ENCODE peak calls at places on chromosomes 1 and 21, in nine cellular contexts. H, K, T, J, R, U, D, O and G are unnamed samples. For H3K9me3, the result is how much of the 10 kb centered on the place peaks cover.

GRCh38 chr1:150464422-150464826 is 22.8 kb upstream of the TARS2 start:
- DNase-seq in H (peak), K (peak), T (peak), J (peak), R (peak), U (peak), D (peak), O (peak), G (no peak)

GRCh38 chr1:6028042-6028895 is 17.4 kb upstream of the KCNAB2 start:
- DNase-seq in H (no peak), K (peak), T (no peak), J (no peak), R (no peak), U (no peak), D (peak), O (peak), G (peak)

GRCh38 chr1:94863919-94864318 is 43.8 kb downstream of the SLC44A3 start:
- DNase-seq in H (no peak), K (no peak), T (no peak), J (peak), R (no peak), U (peak), D (no peak), O (peak), G (peak)

GRCh38 chr1:219805191-219805590 is 123.2 kb downstream of the SLC30A10 start:
- DNase-seq in H (peak), K (no peak), T (no peak), J (no peak), R (no peak), U (no peak), D (no peak), O (no peak), G (no peak)

GRCh38 chr1:18142471-18142870 is 34.9 kb downstream of the IGSF21 start:
- DNase-seq in H (no peak), K (no peak), T (no peak), J (no peak), R (no peak), U (no peak), D (no peak), O (no peak), G (no peak)

GRCh38 chr1:209688746-209689234 is 13.6 kb downstream of the G0S2 start:
- DNase-seq in H (no peak), K (no peak), T (no peak), J (peak), R (peak), U (no peak), D (no peak), O (no peak), G (no peak)

GRCh38 chr1:168102482-168102881 is 34.2 kb downstream of the GPR161 start:
- DNase-seq in H (no peak), K (no peak), T (no peak), J (no peak), R (no peak), U (no peak), D (no peak), O (no peak), G (no peak)

GRCh38 chr1:213905315-213905714 is 82.5 kb upstream of the PROX1 start:
- DNase-seq in H (no peak), K (no peak), T (no peak), J (no peak), R (peak), U (no peak), D (no peak), O (no peak), G (no peak)

GRCh38 chr21:33434770-33435360 is 31.7 kb downstream of the IFNGR2 start:
- DNase-seq in H (no peak), K (no peak), T (peak), J (peak), R (no peak), U (peak), D (no peak), O (no peak), G (no peak)

GRCh38 chr1:21563971-21564370 is 54.7 kb downstream of the ALPL start:
- DNase-seq in H (no peak), K (no peak), T (no peak), J (no peak), R (no peak), U (no peak), D (no peak), O (no peak), G (no peak)

GRCh38 chr1:211198111-211198510 is 61.1 kb upstream of the RCOR3 start:
- DNase-seq in H (no peak), K (no peak), T (no peak), J (peak), R (no peak), U (no peak), D (no peak), O (no peak), G (no peak)

GRCh38 chr1:197903196-197903514 is 725 bp downstream of the C1orf53 start:
- DNase-seq in H (no peak), K (no peak), T (no peak), J (no peak), R (no peak), U (no peak), D (no peak), O (no peak), G (no peak)

GRCh38 chr1:47558601-47559593 is 121.1 kb downstream of the FOXD2 start:
- DNase-seq in H (no peak), K (no peak), T (no peak), J (no peak), R (no peak), U (no peak), D (no peak), O (peak), G (no peak)

GRCh38 chr1:20684651-20685050 is 23.5 kb upstream of the DDOST start:
- DNase-seq in H (no peak), K (no peak), T (no peak), J (no peak), R (no peak), U (no peak), D (no peak), O (no peak), G (no peak)

GRCh38 chr1:178168535-178168934 is 74.6 kb downstream of the RASAL2 start:
- DNase-seq in H (no peak), K (no peak), T (no peak), J (peak), R (no peak), U (no peak), D (no peak), O (no peak), G (no peak)

GRCh38 chr1:183841950-183842816 is 37.3 kb downstream of the RGL1 start:
- DNase-seq in H (no peak), K (peak), T (no peak), J (peak), R (peak), U (no peak), D (no peak), O (no peak), G (no peak)

GRCh38 chr1:218377143-218377660 is 32.1 kb downstream of the TGFB2 start:
- DNase-seq in H (peak), K (peak), T (no peak), J (peak), R (no peak), U (peak), D (peak), O (no peak), G (no peak)

GRCh38 chr1:210731193-210731592 is 402.5 kb downstream of the HHAT start:
- DNase-seq in H (no peak), K (no peak), T (no peak), J (no peak), R (no peak), U (no peak), D (no peak), O (no peak), G (no peak)

GRCh38 chr1:240114222-240114621 is 22.5 kb downstream of the FMN2 start:
- DNase-seq in H (no peak), K (no peak), T (no peak), J (no peak), R (no peak), U (no peak), D (no peak), O (no peak), G (no peak)

GRCh38 chr1:109821831-109822745 is 58.4 kb upstream of the EPS8L3 start:
- DNase-seq in H (no peak), K (no peak), T (no peak), J (peak), R (no peak), U (peak), D (no peak), O (peak), G (peak)

GRCh38 chr1:225653463-225654276 is 747 bp upstream of the ENAH start:
- DNase-seq in H (peak), K (no peak), T (peak), J (peak), R (peak), U (peak), D (no peak), O (peak), G (peak)

GRCh38 chr1:230899845-230900251 is 31.5 kb upstream of the C1orf198 start:
- DNase-seq in H (no peak), K (no peak), T (no peak), J (peak), R (no peak), U (no peak), D (no peak), O (no peak), G (peak)

GRCh38 chr1:247347395-247348222 is 15.9 kb upstream of the ZNF496 start:
- DNase-seq in H (no peak), K (no peak), T (no peak), J (no peak), R (peak), U (no peak), D (no peak), O (no peak), G (no peak)

GRCh38 chr1:21691739-21692138 is 22.6 kb upstream of the RAP1GAP start:
- DNase-seq in H (no peak), K (no peak), T (no peak), J (no peak), R (no peak), U (no peak), D (no peak), O (no peak), G (no peak)

GRCh38 chr1:233635765-233636502 is 22.0 kb downstream of the KCNK1 start:
- DNase-seq in H (no peak), K (no peak), T (no peak), J (peak), R (no peak), U (peak), D (no peak), O (no peak), G (no peak)

GRCh38 chr1:58154256-58154655 is 392.3 kb downstream of the OMA1 start:
- DNase-seq in H (no peak), K (no peak), T (no peak), J (no peak), R (no peak), U (no peak), D (no peak), O (no peak), G (no peak)

GRCh38 chr1:154955039-154955717 is 721 bp downstream of the PBXIP1 start:
- DNase-seq in H (peak), K (peak), T (peak), J (peak), R (peak), U (peak), D (peak), O (no peak), G (peak)

GRCh38 chr1:228968841-228969606 is 233.7 kb downstream of the RHOU start:
- DNase-seq in H (no peak), K (no peak), T (no peak), J (no peak), R (no peak), U (no peak), D (no peak), O (no peak), G (peak)

GRCh38 chr1:217134857-217135568 is 411.8 kb upstream of the ESRRG start:
- DNase-seq in H (no peak), K (no peak), T (no peak), J (peak), R (no peak), U (no peak), D (no peak), O (no peak), G (no peak)

GRCh38 chr1:67429011-67429527 is 1.1 kb downstream of the SERBP1 start:
- DNase-seq in H (peak), K (peak), T (peak), J (peak), R (no peak), U (no peak), D (peak), O (no peak), G (no peak)

GRCh38 chr21:9759972-9760371 is 761.4 kb upstream of the TPTE start:
- DNase-seq in H (no peak), K (no peak), T (no peak), J (no peak), R (no peak), U (no peak), D (no peak), O (no peak), G (no peak)
- H3K9me3 ChIP-seq in H (under half), K (under half), T (half or more), J (under half), R (under half), U (under half), D (under half), O (under half), G (under half)

DNA sequence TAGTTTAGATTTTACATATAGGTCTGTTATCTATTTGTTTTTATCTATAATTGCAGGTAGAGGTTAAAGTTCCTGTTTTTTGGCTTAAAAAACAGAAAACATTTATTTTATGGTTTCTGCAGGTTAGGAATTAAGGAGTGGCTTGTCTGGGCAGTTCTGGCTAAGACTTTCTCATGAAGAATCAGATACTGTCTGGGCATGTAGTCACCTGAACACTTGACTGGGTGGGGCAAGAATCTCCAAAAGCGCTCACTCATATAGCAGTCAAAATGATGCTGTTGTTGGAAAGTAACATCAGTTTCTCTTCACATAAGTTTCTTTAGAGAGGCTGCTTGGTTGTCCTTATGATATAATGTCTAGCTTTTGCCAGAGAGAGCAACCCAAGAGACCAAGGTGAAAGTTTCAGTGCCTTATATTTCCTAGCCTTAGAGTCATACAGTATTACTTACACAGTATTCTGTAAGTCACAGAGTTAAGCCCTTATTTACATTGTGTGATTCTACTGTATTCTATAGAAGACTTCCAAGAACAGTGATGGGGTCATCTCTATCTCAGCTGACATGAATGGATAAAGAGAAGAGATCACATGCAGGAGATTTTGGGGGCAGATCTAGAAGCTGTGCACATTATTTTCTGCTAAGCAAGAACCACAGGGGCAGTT is 125.4 kb upstream of the GPR52 start:
- DNase-seq in H (no peak), K (no peak), T (no peak), J (no peak), R (no peak), U (no peak), D (no peak), O (no peak), G (no peak)
- H3K9me3 ChIP-seq in H (under half), K (under half), T (half or more), J (under half), R (under half), U (under half), D (under half), O (under half), G (under half)

GRCh38 chr21:45269861-45270260 is 17.8 kb downstream of the POFUT2 start:
- DNase-seq in H (no peak), K (no peak), T (no peak), J (no peak), R (no peak), U (no peak), D (no peak), O (no peak), G (no peak)

GRCh38 chr21:45265721-45266517 is 21.8 kb downstream of the POFUT2 start:
- DNase-seq in H (no peak), K (no peak), T (no peak), J (no peak), R (no peak), U (no peak), D (no peak), O (no peak), G (no peak)

GRCh38 chr21:45266518-45267389 is 20.9 kb downstream of the POFUT2 start:
- DNase-seq in H (no peak), K (peak), T (no peak), J (no peak), R (no peak), U (no peak), D (peak), O (no peak), G (peak)

GRCh38 chr21:45267390-45267760 is 20.3 kb downstream of the POFUT2 start:
- DNase-seq in H (no peak), K (no peak), T (no peak), J (no peak), R (no peak), U (no peak), D (no peak), O (no peak), G (peak)

GRCh38 chr21:45270306-45270821 is 17.3 kb downstream of the POFUT2 start:
- DNase-seq in H (no peak), K (no peak), T (no peak), J (no peak), R (no peak), U (no peak), D (no peak), O (no peak), G (no peak)
- H3K9me3 ChIP-seq in H (under half), K (under half), T (under half), J (under half), R (under half), U (under half), D (under half), O (under half), G (under half)

DNA sequence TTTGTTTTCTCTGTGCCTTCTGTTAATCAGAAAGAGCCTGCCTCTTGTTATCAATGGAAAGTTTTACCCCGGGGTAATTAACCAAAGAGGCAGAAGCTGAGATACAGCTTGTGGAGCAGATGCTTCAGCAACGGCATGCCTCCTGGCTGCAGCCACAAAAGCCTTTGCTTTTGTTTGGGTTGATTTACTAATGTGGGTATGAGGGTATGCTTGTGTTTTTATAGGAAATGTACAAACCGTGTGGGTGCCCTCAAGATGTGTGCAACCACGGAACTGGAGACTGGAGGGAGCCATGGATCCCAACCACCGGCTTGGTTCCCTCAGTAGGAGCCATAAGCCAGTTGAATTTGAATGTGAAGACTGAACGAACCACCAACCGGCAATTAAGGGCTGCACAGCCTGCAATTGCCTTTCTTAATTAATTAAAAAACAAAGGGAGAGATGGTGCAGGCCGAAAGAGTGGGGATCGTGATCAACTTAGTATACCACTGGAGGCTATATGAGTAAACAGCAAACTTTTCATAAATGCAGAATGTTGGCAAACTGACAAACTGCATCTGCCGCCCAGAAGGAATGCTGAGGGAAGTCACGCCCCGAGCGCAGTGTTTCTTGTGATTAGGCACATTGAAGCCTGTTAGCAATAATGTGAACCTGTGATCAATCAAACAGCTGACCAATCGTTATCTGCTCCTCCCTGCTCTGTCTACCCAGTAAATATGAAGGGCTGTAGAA is 104.1 kb downstream of the DISP1 start:
- DNase-seq in H (no peak), K (no peak), T (no peak), J (peak), R (no peak), U (no peak), D (no peak), O (no peak), G (no peak)
- H3K9me3 ChIP-seq in H (under half), K (under half), T (under half), J (under half), R (under half), U (under half), D (under half), O (under half), G (under half)

DNA sequence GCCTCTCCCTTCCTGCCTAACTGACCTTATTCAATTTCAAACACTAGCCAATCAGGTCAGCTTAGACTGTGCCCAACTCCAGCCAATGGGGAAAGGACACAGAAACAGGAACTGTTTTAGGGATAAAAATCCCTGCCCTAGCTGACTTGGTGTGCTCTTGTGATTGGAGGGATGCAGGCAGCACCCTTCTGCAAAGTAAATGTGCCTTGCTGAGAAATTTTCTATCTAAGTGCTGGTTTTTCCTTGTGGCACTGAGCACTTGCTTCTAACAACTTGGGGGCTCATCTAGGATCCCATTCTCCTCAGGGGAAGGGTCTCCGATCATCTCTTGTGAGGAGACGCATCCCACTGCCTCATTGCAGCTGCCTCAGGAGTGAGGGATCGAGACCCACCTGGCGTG is 10.7 kb upstream of the CD2 start:
- DNase-seq in H (no peak), K (no peak), T (peak), J (no peak), R (no peak), U (no peak), D (no peak), O (no peak), G (no peak)
- H3K9me3 ChIP-seq in H (under half), K (under half), T (under half), J (half or more), R (half or more), U (half or more), D (under half), O (under half), G (under half)

DNA sequence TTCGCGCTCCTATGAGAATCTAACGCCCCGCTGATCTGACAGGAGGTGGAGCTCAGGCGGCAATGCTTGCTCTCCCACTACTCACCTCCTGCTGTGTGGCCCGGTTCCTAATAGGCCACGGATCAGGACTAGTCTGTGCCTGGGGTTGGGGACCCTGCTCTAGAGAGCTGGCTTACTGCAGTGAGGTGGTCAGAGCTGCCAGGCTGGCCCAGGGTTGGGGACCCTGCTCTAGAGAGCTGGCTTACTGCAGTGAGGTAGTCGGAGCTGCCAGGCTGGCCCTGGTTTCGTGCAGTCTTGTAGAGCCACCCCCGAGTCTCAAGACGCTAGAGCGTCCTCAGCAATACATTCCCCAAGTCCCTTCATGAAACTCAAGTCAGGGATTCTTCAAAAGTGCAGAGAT is 27.5 kb downstream of the SLC37A1 start:
- DNase-seq in H (no peak), K (no peak), T (no peak), J (no peak), R (no peak), U (no peak), D (no peak), O (no peak), G (no peak)
- H3K9me3 ChIP-seq in H (under half), K (under half), T (under half), J (under half), R (under half), U (under half), D (under half), O (under half), G (under half)

GRCh38 chr1:152630596-152630995 is 7.7 kb upstream of the LCE3A start:
- DNase-seq in H (no peak), K (no peak), T (no peak), J (no peak), R (no peak), U (no peak), D (no peak), O (no peak), G (no peak)
- H3K9me3 ChIP-seq in H (under half), K (under half), T (under half), J (under half), R (under half), U (under half), D (under half), O (under half), G (under half)